ENCODE peak calls at places on chromosome 19, in six cellular contexts. One of them, this sample, is unnamed.

GRCh38 chr19:37413243-37414084 is 42.6 kb downstream of the ZNF527 start:
- DNase-seq in transverse colon: no peak
- DNase-seq in IMR-90: no peak
- DNase-seq in tibial nerve: no peak
- DNase-seq in upper lobe of left lung: no peak
- DNase-seq in ovary: no peak
- DNase-seq in this sample: no peak

GRCh38 chr19:33673996-33674395 is 52.2 kb downstream of the CHST8 start:
- DNase-seq in transverse colon: no peak
- DNase-seq in ovary: no peak
- DNase-seq in tibial nerve: no peak
- DNase-seq in IMR-90: no peak
- DNase-seq in upper lobe of left lung: no peak
- DNase-seq in this sample: no peak

GRCh38 chr19:33460221-33460908 is 61.2 kb downstream of the PEPD start:
- DNase-seq in IMR-90: no peak
- DNase-seq in ovary: peak; percentile 13
- DNase-seq in upper lobe of left lung: no peak
- DNase-seq in tibial nerve: no peak
- DNase-seq in transverse colon: no peak
- DNase-seq in this sample: no peak

GRCh38 chr19:44807162-44807561 is 1.7 kb upstream of the BCAM start:
- DNase-seq in ovary: peak; percentile 53
- DNase-seq in upper lobe of left lung: no peak
- DNase-seq in tibial nerve: no peak
- DNase-seq in transverse colon: peak; percentile 72
- DNase-seq in IMR-90: no peak
- DNase-seq in this sample: peak; percentile 46

GRCh38 chr19:23002690-23003422 is at the start of gene ZNF728:
- DNase-seq in upper lobe of left lung: peak; percentile 63
- DNase-seq in IMR-90: no peak
- DNase-seq in ovary: peak; percentile 65
- DNase-seq in transverse colon: peak; percentile 25
- DNase-seq in tibial nerve: peak; percentile 26
- DNase-seq in this sample: peak; percentile 39

GRCh38 chr19:38448225-38448624 is 14.7 kb downstream of the RYR1 start:
- DNase-seq in upper lobe of left lung: peak; percentile 45
- DNase-seq in tibial nerve: no peak
- DNase-seq in IMR-90: no peak
- DNase-seq in transverse colon: no peak
- DNase-seq in ovary: no peak
- DNase-seq in this sample: no peak

GRCh38 chr19:55106591-55106990 is 10.8 kb downstream of the PPP1R12C start:
- DNase-seq in upper lobe of left lung: no peak
- DNase-seq in IMR-90: no peak
- DNase-seq in transverse colon: no peak
- DNase-seq in tibial nerve: no peak
- DNase-seq in ovary: no peak
- DNase-seq in this sample: no peak

GRCh38 chr19:45150180-45150579 is 10.6 kb downstream of the NKPD1 start:
- DNase-seq in transverse colon: no peak
- DNase-seq in IMR-90: no peak
- DNase-seq in ovary: no peak
- DNase-seq in tibial nerve: no peak
- DNase-seq in upper lobe of left lung: no peak
- DNase-seq in this sample: no peak

GRCh38 chr19:35262101-35262761 is 6.5 kb upstream of the USF2 start:
- DNase-seq in ovary: peak; percentile 62
- DNase-seq in transverse colon: peak; percentile 6
- DNase-seq in upper lobe of left lung: peak; percentile 60
- DNase-seq in tibial nerve: no peak
- DNase-seq in IMR-90: no peak
- DNase-seq in this sample: no peak

GRCh38 chr19:35791814-35792279 is 16.5 kb downstream of the ARHGAP33 start:
- DNase-seq in transverse colon: no peak
- DNase-seq in tibial nerve: no peak
- DNase-seq in upper lobe of left lung: no peak
- DNase-seq in IMR-90: no peak
- DNase-seq in ovary: no peak
- DNase-seq in this sample: no peak

GRCh38 chr19:19553670-19554069 is 15.6 kb downstream of the CILP2 start:
- DNase-seq in upper lobe of left lung: no peak
- DNase-seq in tibial nerve: no peak
- DNase-seq in ovary: no peak
- DNase-seq in transverse colon: no peak
- DNase-seq in IMR-90: no peak
- DNase-seq in this sample: no peak

GRCh38 chr19:15633122-15633521 is 7.6 kb upstream of the CYP4F3 start:
- DNase-seq in IMR-90: no peak
- DNase-seq in tibial nerve: no peak
- DNase-seq in upper lobe of left lung: no peak
- DNase-seq in ovary: no peak
- DNase-seq in transverse colon: no peak
- DNase-seq in this sample: no peak

GRCh38 chr19:40798223-40798996 is 581 bp upstream of the EGLN2 start:
- DNase-seq in tibial nerve: peak; percentile 100
- DNase-seq in transverse colon: peak; percentile 100
- DNase-seq in ovary: peak; percentile 100
- DNase-seq in IMR-90: peak; percentile 99
- DNase-seq in upper lobe of left lung: peak; percentile 85
- DNase-seq in this sample: peak; percentile 100

GRCh38 chr19:37007587-37008220 is 70.5 kb upstream of the ZNF420 start:
- DNase-seq in transverse colon: peak; percentile 13
- DNase-seq in upper lobe of left lung: peak; percentile 93
- DNase-seq in ovary: peak; percentile 59
- DNase-seq in tibial nerve: no peak
- DNase-seq in IMR-90: no peak
- DNase-seq in this sample: peak; percentile 51

GRCh38 chr19:4719499-4719866 is 4.2 kb downstream of the DPP9 start:
- DNase-seq in ovary: no peak
- DNase-seq in tibial nerve: no peak
- DNase-seq in IMR-90: no peak
- DNase-seq in transverse colon: no peak
- DNase-seq in upper lobe of left lung: no peak
- DNase-seq in this sample: no peak

GRCh38 chr19:4717966-4718701 is 5.5 kb downstream of the DPP9 start:
- DNase-seq in IMR-90: no peak
- DNase-seq in transverse colon: no peak
- DNase-seq in tibial nerve: no peak
- DNase-seq in ovary: no peak
- DNase-seq in upper lobe of left lung: no peak
- DNase-seq in this sample: no peak

GRCh38 chr19:4715529-4716221 is 8.0 kb downstream of the DPP9 start:
- DNase-seq in upper lobe of left lung: no peak
- DNase-seq in ovary: no peak
- DNase-seq in IMR-90: no peak
- DNase-seq in transverse colon: peak; percentile 38
- DNase-seq in tibial nerve: no peak
- DNase-seq in this sample: peak; percentile 74

GRCh38 chr19:4720037-4720700 is 3.5 kb downstream of the DPP9 start:
- DNase-seq in tibial nerve: no peak
- DNase-seq in upper lobe of left lung: no peak
- DNase-seq in IMR-90: no peak
- DNase-seq in ovary: no peak
- DNase-seq in transverse colon: no peak
- DNase-seq in this sample: no peak

GRCh38 chr19:4717191-4717965 is 6.3 kb downstream of the DPP9 start:
- DNase-seq in upper lobe of left lung: no peak
- DNase-seq in ovary: no peak
- DNase-seq in transverse colon: no peak
- DNase-seq in tibial nerve: peak; percentile 53
- DNase-seq in IMR-90: peak; percentile 70
- DNase-seq in this sample: no peak
- TF ChIP-seq POLR2A in upper lobe of left lung: peak; percentile 39
- TF ChIP-seq POLR2A in ovary: no peak
- TF ChIP-seq POLR2A in transverse colon: no peak
- TF ChIP-seq POLR2A in tibial nerve: no peak
- TF ChIP-seq POLR2A in IMR-90: no peak
- TF ChIP-seq POLR2A in this sample: no peak

GRCh38 chr19:3138268-3138667 is 2.4 kb downstream of the GNA15 start:
- DNase-seq in transverse colon: no peak
- DNase-seq in upper lobe of left lung: no peak
- DNase-seq in ovary: no peak
- DNase-seq in IMR-90: no peak
- DNase-seq in tibial nerve: no peak
- DNase-seq in this sample: no peak

GRCh38 chr19:3135961-3136683 is at the start of gene GNA15:
- DNase-seq in ovary: peak; percentile 51
- DNase-seq in tibial nerve: no peak
- DNase-seq in transverse colon: peak; percentile 62
- DNase-seq in IMR-90: no peak
- DNase-seq in upper lobe of left lung: peak; percentile 90
- DNase-seq in this sample: no peak

GRCh38 chr19:3136684-3137055 is 837 bp downstream of the GNA15 start:
- DNase-seq in ovary: peak; percentile 50
- DNase-seq in upper lobe of left lung: peak; percentile 81
- DNase-seq in tibial nerve: no peak
- DNase-seq in IMR-90: no peak
- DNase-seq in transverse colon: no peak
- DNase-seq in this sample: no peak

GRCh38 chr19:3133793-3134116 is 2.1 kb upstream of the GNA15 start:
- DNase-seq in tibial nerve: no peak
- DNase-seq in transverse colon: no peak
- DNase-seq in IMR-90: no peak
- DNase-seq in upper lobe of left lung: no peak
- DNase-seq in ovary: no peak
- DNase-seq in this sample: no peak

DNA sequence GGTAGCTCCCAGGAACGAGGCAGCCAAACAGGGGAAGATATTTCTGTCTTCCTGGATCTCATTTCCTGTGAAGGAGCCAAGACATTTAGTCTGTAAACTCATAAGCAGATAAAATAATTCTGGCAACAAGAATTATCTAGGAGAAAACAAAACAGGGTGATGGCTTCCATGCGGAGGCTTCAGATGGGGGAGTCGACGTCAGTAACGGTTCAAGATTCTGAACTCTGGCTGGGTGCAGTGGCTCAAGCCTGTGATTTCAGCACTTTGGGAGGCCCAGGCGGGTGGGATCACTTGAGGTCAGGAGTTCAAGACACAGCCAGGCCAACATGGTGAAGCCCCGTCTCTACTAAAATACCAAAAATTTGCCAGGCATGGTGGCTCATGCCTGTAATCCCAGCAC is 1.3 kb downstream of the GNA15 start:
- DNase-seq in upper lobe of left lung: no peak
- DNase-seq in IMR-90: no peak
- DNase-seq in transverse colon: no peak
- DNase-seq in tibial nerve: no peak
- DNase-seq in ovary: peak; percentile 81
- DNase-seq in this sample: no peak
- H3K4me1 ChIP-seq in upper lobe of left lung: peaks cover 49% of the 10 kb centered on the region
- H3K4me1 ChIP-seq in IMR-90: peaks cover 5% of the 10 kb centered on the region
- H3K4me1 ChIP-seq in transverse colon: no peaks in the 10 kb centered on the region
- H3K4me1 ChIP-seq in tibial nerve: no peaks in the 10 kb centered on the region
- H3K4me1 ChIP-seq in ovary: peaks cover 11% of the 10 kb centered on the region
- H3K4me1 ChIP-seq in this sample: no peaks in the 10 kb centered on the region

DNA sequence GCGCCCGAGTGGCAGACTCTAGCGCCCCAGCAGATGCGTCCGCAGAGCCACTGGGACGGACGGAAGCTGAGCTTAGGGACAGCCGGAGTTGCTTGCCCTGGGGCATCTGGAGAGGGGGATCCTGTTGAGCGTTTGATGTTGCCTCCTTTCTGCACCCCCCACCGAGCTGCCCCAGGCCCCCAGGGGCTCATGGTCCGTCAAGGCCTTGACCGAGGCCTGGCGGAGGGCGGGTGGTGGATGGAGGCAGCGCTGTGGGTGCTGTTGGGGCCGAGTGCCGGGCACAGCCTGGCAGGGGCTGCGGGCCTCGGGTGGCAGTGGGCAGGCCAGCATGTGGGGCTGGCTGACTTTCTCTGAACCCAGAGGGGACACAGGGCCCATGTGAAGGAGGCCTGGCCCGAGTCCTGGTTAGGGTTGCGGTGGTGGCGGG is 2.7 kb downstream of the CSNK1G2 start:
- DNase-seq in tibial nerve: no peak
- DNase-seq in ovary: no peak
- DNase-seq in upper lobe of left lung: peak; percentile 84
- DNase-seq in IMR-90: no peak
- DNase-seq in transverse colon: no peak
- DNase-seq in this sample: no peak
- H3K27ac ChIP-seq in tibial nerve: peak overlapping the region; percentile 50
- H3K27ac ChIP-seq in ovary: no peak overlapping the region
- H3K27ac ChIP-seq in upper lobe of left lung: peak overlapping the region; percentile 97
- H3K27ac ChIP-seq in IMR-90: no peak overlapping the region
- H3K27ac ChIP-seq in transverse colon: no peak overlapping the region
- H3K27ac ChIP-seq in this sample: no peak overlapping the region

GRCh38 chr19:5864013-5864720 is 6.2 kb downstream of the FUT5 start:
- DNase-seq in IMR-90: no peak
- DNase-seq in transverse colon: no peak
- DNase-seq in ovary: no peak
- DNase-seq in upper lobe of left lung: no peak
- DNase-seq in tibial nerve: no peak
- DNase-seq in this sample: no peak
- TF ChIP-seq POLR2A in IMR-90: no peak
- TF ChIP-seq POLR2A in transverse colon: no peak
- TF ChIP-seq POLR2A in ovary: no peak
- TF ChIP-seq POLR2A in upper lobe of left lung: no peak
- TF ChIP-seq POLR2A in tibial nerve: no peak
- TF ChIP-seq POLR2A in this sample: no peak

GRCh38 chr19:18477042-18477760 is 39.3 kb upstream of the ISYNA1 start:
- DNase-seq in transverse colon: no peak
- DNase-seq in tibial nerve: no peak
- DNase-seq in IMR-90: no peak
- DNase-seq in ovary: no peak
- DNase-seq in upper lobe of left lung: no peak
- DNase-seq in this sample: no peak
- H3K4me1 ChIP-seq in transverse colon: peaks cover 49% of the 10 kb centered on the region
- H3K4me1 ChIP-seq in tibial nerve: no peaks in the 10 kb centered on the region
- H3K4me1 ChIP-seq in IMR-90: peaks cover 40% of the 10 kb centered on the region
- H3K4me1 ChIP-seq in ovary: peaks cover 36% of the 10 kb centered on the region
- H3K4me1 ChIP-seq in upper lobe of left lung: peaks cover 88% of the 10 kb centered on the region
- H3K4me1 ChIP-seq in this sample: peaks cover 62% of the 10 kb centered on the region

DNA sequence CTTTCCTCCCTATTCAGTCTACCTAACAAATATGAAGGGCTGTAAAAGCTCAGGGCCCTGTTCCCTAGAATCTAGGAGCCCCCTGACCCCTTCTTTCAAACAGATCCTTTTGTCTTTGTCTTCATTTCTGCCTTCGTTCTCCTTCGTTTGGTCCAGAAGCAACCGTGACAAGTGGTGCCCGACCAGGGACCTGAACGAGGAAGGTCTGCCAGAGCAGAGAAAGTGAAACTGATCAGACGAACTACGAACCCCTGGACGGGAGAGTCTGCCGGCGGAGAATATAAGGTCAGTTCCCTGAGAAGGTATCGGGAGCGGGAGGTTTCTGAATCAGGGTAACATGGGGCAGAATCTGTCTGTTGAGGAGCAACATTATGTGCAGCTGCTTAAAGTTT is 751 bp downstream of the ERVK3-1 start:
- DNase-seq in transverse colon: peak; percentile 11
- DNase-seq in tibial nerve: no peak
- DNase-seq in IMR-90: no peak
- DNase-seq in upper lobe of left lung: no peak
- DNase-seq in ovary: no peak
- DNase-seq in this sample: no peak
- H3K27ac ChIP-seq in transverse colon: peak overlapping the region; percentile 95
- H3K27ac ChIP-seq in tibial nerve: peak overlapping the region; percentile 95
- H3K27ac ChIP-seq in IMR-90: no peak overlapping the region
- H3K27ac ChIP-seq in upper lobe of left lung: peak overlapping the region; percentile 95
- H3K27ac ChIP-seq in ovary: no peak overlapping the region
- H3K27ac ChIP-seq in this sample: no peak overlapping the region